ENCODE peak calls at places on chromosomes 11 and 22, in six cellular contexts. One of them, this sample, is unnamed.

GRCh38 chr11:31237819-31238771 is 131.4 kb downstream of the DCDC1 start:
- DNase-seq in mesothelial cell of epicardium: no peak
- DNase-seq in WTC11: peak
- DNase-seq in activated CD4-positive, alpha-beta T cell treated with anti-CD3 and anti-CD28 coated beads, Interleukin-2, amount 50 U/mL, for 48 hours: no peak
- DNase-seq in CD4-positive, alpha-beta T cell: no peak
- DNase-seq in nucleus accumbens: no peak
- DNase-seq in this sample: no peak

GRCh38 chr11:33835143-33835878 is 56.6 kb downstream of the LMO2 start:
- DNase-seq in mesothelial cell of epicardium: no peak
- DNase-seq in CD4-positive, alpha-beta T cell: no peak
- DNase-seq in WTC11: no peak
- DNase-seq in activated CD4-positive, alpha-beta T cell treated with anti-CD3 and anti-CD28 coated beads, Interleukin-2, amount 50 U/mL, for 48 hours: no peak
- DNase-seq in nucleus accumbens: no peak
- DNase-seq in this sample: no peak

GRCh38 chr22:23391022-23391421 is 189.1 kb downstream of the IGLL1 start:
- DNase-seq in CD4-positive, alpha-beta T cell: no peak
- DNase-seq in nucleus accumbens: no peak
- DNase-seq in WTC11: peak
- DNase-seq in activated CD4-positive, alpha-beta T cell treated with anti-CD3 and anti-CD28 coated beads, Interleukin-2, amount 50 U/mL, for 48 hours: no peak
- DNase-seq in mesothelial cell of epicardium: no peak
- DNase-seq in this sample: no peak

GRCh38 chr11:108027057-108027456 is 18.4 kb downstream of the CUL5 start:
- DNase-seq in nucleus accumbens: no peak
- DNase-seq in WTC11: peak
- DNase-seq in mesothelial cell of epicardium: no peak
- DNase-seq in CD4-positive, alpha-beta T cell: no peak
- DNase-seq in activated CD4-positive, alpha-beta T cell treated with anti-CD3 and anti-CD28 coated beads, Interleukin-2, amount 50 U/mL, for 48 hours: no peak
- DNase-seq in this sample: no peak

GRCh38 chr11:66874232-66874631 is 17.4 kb downstream of the LRFN4 start:
- DNase-seq in mesothelial cell of epicardium: no peak
- DNase-seq in activated CD4-positive, alpha-beta T cell treated with anti-CD3 and anti-CD28 coated beads, Interleukin-2, amount 50 U/mL, for 48 hours: no peak
- DNase-seq in nucleus accumbens: no peak
- DNase-seq in WTC11: no peak
- DNase-seq in CD4-positive, alpha-beta T cell: no peak
- DNase-seq in this sample: no peak

GRCh38 chr11:61742391-61742790 is 10.0 kb upstream of the MYRF start:
- DNase-seq in WTC11: no peak
- DNase-seq in activated CD4-positive, alpha-beta T cell treated with anti-CD3 and anti-CD28 coated beads, Interleukin-2, amount 50 U/mL, for 48 hours: no peak
- DNase-seq in mesothelial cell of epicardium: no peak
- DNase-seq in nucleus accumbens: no peak
- DNase-seq in CD4-positive, alpha-beta T cell: no peak
- DNase-seq in this sample: peak

GRCh38 chr11:8070417-8071101 is 10.5 kb upstream of the TUB start:
- DNase-seq in WTC11: no peak
- DNase-seq in mesothelial cell of epicardium: no peak
- DNase-seq in activated CD4-positive, alpha-beta T cell treated with anti-CD3 and anti-CD28 coated beads, Interleukin-2, amount 50 U/mL, for 48 hours: no peak
- DNase-seq in nucleus accumbens: no peak
- DNase-seq in CD4-positive, alpha-beta T cell: no peak
- DNase-seq in this sample: no peak

GRCh38 chr11:279966-280761 is 2.0 kb downstream of the NLRP6 start:
- DNase-seq in mesothelial cell of epicardium: no peak
- DNase-seq in nucleus accumbens: no peak
- DNase-seq in activated CD4-positive, alpha-beta T cell treated with anti-CD3 and anti-CD28 coated beads, Interleukin-2, amount 50 U/mL, for 48 hours: no peak
- DNase-seq in WTC11: peak
- DNase-seq in CD4-positive, alpha-beta T cell: no peak
- DNase-seq in this sample: no peak

GRCh38 chr22:36986242-36986821 is 32.9 kb downstream of the TST start:
- DNase-seq in WTC11: peak
- DNase-seq in activated CD4-positive, alpha-beta T cell treated with anti-CD3 and anti-CD28 coated beads, Interleukin-2, amount 50 U/mL, for 48 hours: peak
- DNase-seq in CD4-positive, alpha-beta T cell: no peak
- DNase-seq in mesothelial cell of epicardium: no peak
- DNase-seq in nucleus accumbens: no peak
- DNase-seq in this sample: no peak

GRCh38 chr11:1562469-1563148 is 9.5 kb downstream of the DUSP8 start:
- DNase-seq in nucleus accumbens: no peak
- DNase-seq in mesothelial cell of epicardium: no peak
- DNase-seq in CD4-positive, alpha-beta T cell: no peak
- DNase-seq in activated CD4-positive, alpha-beta T cell treated with anti-CD3 and anti-CD28 coated beads, Interleukin-2, amount 50 U/mL, for 48 hours: no peak
- DNase-seq in WTC11: no peak
- DNase-seq in this sample: peak

GRCh38 chr11:105910095-105910715 is 111.8 kb downstream of the MSANTD4 start:
- DNase-seq in nucleus accumbens: no peak
- DNase-seq in CD4-positive, alpha-beta T cell: no peak
- DNase-seq in mesothelial cell of epicardium: no peak
- DNase-seq in WTC11: no peak
- DNase-seq in activated CD4-positive, alpha-beta T cell treated with anti-CD3 and anti-CD28 coated beads, Interleukin-2, amount 50 U/mL, for 48 hours: no peak
- DNase-seq in this sample: no peak

GRCh38 chr11:5737091-5737490 is 843 bp downstream of the OR56B1 start:
- DNase-seq in activated CD4-positive, alpha-beta T cell treated with anti-CD3 and anti-CD28 coated beads, Interleukin-2, amount 50 U/mL, for 48 hours: no peak
- DNase-seq in WTC11: no peak
- DNase-seq in mesothelial cell of epicardium: no peak
- DNase-seq in CD4-positive, alpha-beta T cell: no peak
- DNase-seq in nucleus accumbens: no peak
- DNase-seq in this sample: no peak

GRCh38 chr11:31817054-31817620 is 6.0 kb upstream of the PAX6 start:
- DNase-seq in WTC11: peak
- DNase-seq in nucleus accumbens: no peak
- DNase-seq in mesothelial cell of epicardium: no peak
- DNase-seq in activated CD4-positive, alpha-beta T cell treated with anti-CD3 and anti-CD28 coated beads, Interleukin-2, amount 50 U/mL, for 48 hours: no peak
- DNase-seq in CD4-positive, alpha-beta T cell: no peak
- DNase-seq in this sample: peak